ENCODE peak calls at places on chromosome 12, in eight cellular contexts. One of them, this sample, is unnamed.

GRCh38 chr12:25388216-25388615 is 137.5 kb upstream of the KRAS start:
- DNase-seq in gastrocnemius medialis: no peak
- DNase-seq in breast epithelium: no peak
- DNase-seq in suprapubic skin: no peak
- DNase-seq in stomach: no peak
- DNase-seq in heart left ventricle: no peak
- DNase-seq in Peyer's patch: peak
- DNase-seq in ovary: no peak
- DNase-seq in this sample: no peak

GRCh38 chr12:31339831-31340622 is 14.1 kb upstream of the SINHCAF start:
- DNase-seq in stomach: no peak
- DNase-seq in ovary: no peak
- DNase-seq in heart left ventricle: no peak
- DNase-seq in Peyer's patch: peak
- DNase-seq in suprapubic skin: no peak
- DNase-seq in breast epithelium: no peak
- DNase-seq in gastrocnemius medialis: no peak
- DNase-seq in this sample: no peak

GRCh38 chr12:53701518-53702264 is 25.6 kb downstream of the CALCOCO1 start:
- DNase-seq in heart left ventricle: peak
- DNase-seq in suprapubic skin: peak
- DNase-seq in breast epithelium: peak
- DNase-seq in Peyer's patch: peak
- DNase-seq in gastrocnemius medialis: peak
- DNase-seq in ovary: peak
- DNase-seq in stomach: peak
- DNase-seq in this sample: peak

GRCh38 chr12:54940695-54941315 is 43.8 kb downstream of the TESPA1 start:
- DNase-seq in heart left ventricle: no peak
- DNase-seq in suprapubic skin: no peak
- DNase-seq in gastrocnemius medialis: no peak
- DNase-seq in breast epithelium: no peak
- DNase-seq in Peyer's patch: no peak
- DNase-seq in stomach: no peak
- DNase-seq in ovary: no peak
- DNase-seq in this sample: no peak

GRCh38 chr12:41942355-41942754 is 202.3 kb downstream of the GXYLT1 start:
- DNase-seq in ovary: no peak
- DNase-seq in Peyer's patch: no peak
- DNase-seq in heart left ventricle: no peak
- DNase-seq in stomach: no peak
- DNase-seq in suprapubic skin: no peak
- DNase-seq in gastrocnemius medialis: no peak
- DNase-seq in breast epithelium: no peak
- DNase-seq in this sample: no peak

GRCh38 chr12:15801770-15802393 is 12.7 kb upstream of the EPS8 start:
- DNase-seq in suprapubic skin: no peak
- DNase-seq in stomach: no peak
- DNase-seq in Peyer's patch: peak
- DNase-seq in ovary: no peak
- DNase-seq in breast epithelium: no peak
- DNase-seq in gastrocnemius medialis: no peak
- DNase-seq in heart left ventricle: no peak
- DNase-seq in this sample: no peak

GRCh38 chr12:8995021-8995775 is 5.9 kb downstream of the KLRG1 start:
- DNase-seq in heart left ventricle: no peak
- DNase-seq in ovary: no peak
- DNase-seq in gastrocnemius medialis: no peak
- DNase-seq in suprapubic skin: no peak
- DNase-seq in Peyer's patch: no peak
- DNase-seq in stomach: no peak
- DNase-seq in breast epithelium: no peak
- DNase-seq in this sample: no peak

GRCh38 chr12:88188180-88188579 is 46.1 kb downstream of the TMTC3 start:
- DNase-seq in Peyer's patch: no peak
- DNase-seq in heart left ventricle: no peak
- DNase-seq in gastrocnemius medialis: no peak
- DNase-seq in stomach: no peak
- DNase-seq in suprapubic skin: no peak
- DNase-seq in breast epithelium: no peak
- DNase-seq in ovary: no peak
- DNase-seq in this sample: no peak

GRCh38 chr12:6603095-6603567 is 4.0 kb downstream of the CHD4 start:
- DNase-seq in breast epithelium: no peak
- DNase-seq in Peyer's patch: peak
- DNase-seq in stomach: no peak
- DNase-seq in gastrocnemius medialis: no peak
- DNase-seq in suprapubic skin: no peak
- DNase-seq in heart left ventricle: peak
- DNase-seq in ovary: no peak
- DNase-seq in this sample: peak

GRCh38 chr12:124607681-124608425 is 40.4 kb upstream of the NCOR2 start:
- DNase-seq in Peyer's patch: no peak
- DNase-seq in stomach: no peak
- DNase-seq in gastrocnemius medialis: no peak
- DNase-seq in heart left ventricle: no peak
- DNase-seq in suprapubic skin: no peak
- DNase-seq in ovary: no peak
- DNase-seq in breast epithelium: no peak
- DNase-seq in this sample: no peak

GRCh38 chr12:94074970-94075695 is 73.2 kb upstream of the PLXNC1 start:
- DNase-seq in Peyer's patch: peak
- DNase-seq in breast epithelium: peak
- DNase-seq in gastrocnemius medialis: peak
- DNase-seq in heart left ventricle: peak
- DNase-seq in ovary: peak
- DNase-seq in stomach: peak
- DNase-seq in suprapubic skin: no peak
- DNase-seq in this sample: peak

GRCh38 chr12:52010152-52010622 is 3.4 kb downstream of the TAMALIN start:
- DNase-seq in suprapubic skin: no peak
- DNase-seq in ovary: peak
- DNase-seq in breast epithelium: peak
- DNase-seq in heart left ventricle: peak
- DNase-seq in Peyer's patch: peak
- DNase-seq in gastrocnemius medialis: peak
- DNase-seq in stomach: peak
- DNase-seq in this sample: peak

GRCh38 chr12:1927751-1928351 is 9.4 kb upstream of the CACNA2D4 start:
- DNase-seq in suprapubic skin: peak
- DNase-seq in stomach: peak
- DNase-seq in Peyer's patch: peak
- DNase-seq in ovary: no peak
- DNase-seq in heart left ventricle: peak
- DNase-seq in breast epithelium: no peak
- DNase-seq in gastrocnemius medialis: no peak
- DNase-seq in this sample: no peak

GRCh38 chr12:32988982-32989381 is 92.4 kb upstream of the PKP2 start:
- DNase-seq in stomach: no peak
- DNase-seq in suprapubic skin: no peak
- DNase-seq in ovary: no peak
- DNase-seq in Peyer's patch: no peak
- DNase-seq in gastrocnemius medialis: no peak
- DNase-seq in breast epithelium: no peak
- DNase-seq in heart left ventricle: no peak
- DNase-seq in this sample: no peak

GRCh38 chr12:120051535-120051934 is 62.5 kb downstream of the BICDL1 start:
- DNase-seq in Peyer's patch: no peak
- DNase-seq in gastrocnemius medialis: no peak
- DNase-seq in ovary: no peak
- DNase-seq in heart left ventricle: no peak
- DNase-seq in stomach: no peak
- DNase-seq in breast epithelium: no peak
- DNase-seq in suprapubic skin: no peak
- DNase-seq in this sample: no peak

GRCh38 chr12:58654021-58654420 is 266.3 kb downstream of the LRIG3 start:
- DNase-seq in suprapubic skin: no peak
- DNase-seq in ovary: no peak
- DNase-seq in gastrocnemius medialis: no peak
- DNase-seq in Peyer's patch: no peak
- DNase-seq in stomach: no peak
- DNase-seq in heart left ventricle: no peak
- DNase-seq in breast epithelium: no peak
- DNase-seq in this sample: no peak

GRCh38 chr12:99153283-99153682 is 494.3 kb upstream of the GARIN6 start:
- DNase-seq in gastrocnemius medialis: no peak
- DNase-seq in stomach: no peak
- DNase-seq in heart left ventricle: no peak
- DNase-seq in suprapubic skin: no peak
- DNase-seq in breast epithelium: no peak
- DNase-seq in ovary: no peak
- DNase-seq in Peyer's patch: no peak
- DNase-seq in this sample: no peak

GRCh38 chr12:67751376-67751928 is 102.9 kb downstream of the DYRK2 start:
- DNase-seq in heart left ventricle: no peak
- DNase-seq in Peyer's patch: no peak
- DNase-seq in ovary: no peak
- DNase-seq in stomach: no peak
- DNase-seq in gastrocnemius medialis: no peak
- DNase-seq in breast epithelium: no peak
- DNase-seq in suprapubic skin: no peak
- DNase-seq in this sample: no peak

GRCh38 chr12:123058980-123059379 is 78.5 kb downstream of the ARL6IP4 start:
- DNase-seq in stomach: no peak
- DNase-seq in breast epithelium: no peak
- DNase-seq in Peyer's patch: no peak
- DNase-seq in gastrocnemius medialis: no peak
- DNase-seq in suprapubic skin: no peak
- DNase-seq in heart left ventricle: peak
- DNase-seq in ovary: peak
- DNase-seq in this sample: no peak

GRCh38 chr12:40010899-40011774 is 94.7 kb downstream of the SLC2A13 start:
- DNase-seq in suprapubic skin: no peak
- DNase-seq in ovary: no peak
- DNase-seq in gastrocnemius medialis: peak
- DNase-seq in Peyer's patch: peak
- DNase-seq in stomach: peak
- DNase-seq in heart left ventricle: peak
- DNase-seq in breast epithelium: no peak
- DNase-seq in this sample: peak

GRCh38 chr12:3770891-3771290 is 18.0 kb upstream of the CRACR2A start:
- DNase-seq in stomach: no peak
- DNase-seq in Peyer's patch: no peak
- DNase-seq in gastrocnemius medialis: no peak
- DNase-seq in ovary: no peak
- DNase-seq in heart left ventricle: no peak
- DNase-seq in breast epithelium: no peak
- DNase-seq in suprapubic skin: no peak
- DNase-seq in this sample: no peak

GRCh38 chr12:129673807-129674206 is 230.0 kb downstream of the TMEM132D start:
- DNase-seq in suprapubic skin: no peak
- DNase-seq in heart left ventricle: no peak
- DNase-seq in ovary: no peak
- DNase-seq in stomach: no peak
- DNase-seq in gastrocnemius medialis: no peak
- DNase-seq in breast epithelium: no peak
- DNase-seq in Peyer's patch: no peak
- DNase-seq in this sample: no peak

GRCh38 chr12:6927379-6927991 is at the start of gene ATN1:
- DNase-seq in heart left ventricle: peak
- DNase-seq in Peyer's patch: peak
- DNase-seq in stomach: peak
- DNase-seq in ovary: peak
- DNase-seq in gastrocnemius medialis: peak
- DNase-seq in breast epithelium: peak
- DNase-seq in suprapubic skin: no peak
- DNase-seq in this sample: peak

GRCh38 chr12:75991753-75992152 is 39.8 kb downstream of the PHLDA1 start:
- DNase-seq in breast epithelium: no peak
- DNase-seq in Peyer's patch: no peak
- DNase-seq in stomach: no peak
- DNase-seq in heart left ventricle: no peak
- DNase-seq in ovary: no peak
- DNase-seq in gastrocnemius medialis: no peak
- DNase-seq in suprapubic skin: no peak
- DNase-seq in this sample: no peak
- TF ChIP-seq CTCF in breast epithelium: no peak
- TF ChIP-seq CTCF in Peyer's patch: no peak
- TF ChIP-seq CTCF in stomach: no peak
- TF ChIP-seq CTCF in heart left ventricle: no peak
- TF ChIP-seq CTCF in ovary: no peak
- TF ChIP-seq CTCF in gastrocnemius medialis: no peak
- TF ChIP-seq CTCF in suprapubic skin: no peak
- TF ChIP-seq CTCF in this sample: no peak

GRCh38 chr12:109597795-109598427 is 24.3 kb downstream of the MVK start:
- DNase-seq in heart left ventricle: peak
- DNase-seq in gastrocnemius medialis: peak
- DNase-seq in ovary: peak
- DNase-seq in breast epithelium: peak
- DNase-seq in suprapubic skin: peak
- DNase-seq in stomach: peak
- DNase-seq in Peyer's patch: peak
- DNase-seq in this sample: peak
- TF ChIP-seq POLR2A in heart left ventricle: no peak
- TF ChIP-seq POLR2A in gastrocnemius medialis: no peak
- TF ChIP-seq POLR2A in ovary: no peak
- TF ChIP-seq POLR2A in breast epithelium: no peak
- TF ChIP-seq POLR2A in suprapubic skin: no peak
- TF ChIP-seq POLR2A in stomach: no peak
- TF ChIP-seq POLR2A in Peyer's patch: no peak
- TF ChIP-seq POLR2A in this sample: no peak

DNA sequence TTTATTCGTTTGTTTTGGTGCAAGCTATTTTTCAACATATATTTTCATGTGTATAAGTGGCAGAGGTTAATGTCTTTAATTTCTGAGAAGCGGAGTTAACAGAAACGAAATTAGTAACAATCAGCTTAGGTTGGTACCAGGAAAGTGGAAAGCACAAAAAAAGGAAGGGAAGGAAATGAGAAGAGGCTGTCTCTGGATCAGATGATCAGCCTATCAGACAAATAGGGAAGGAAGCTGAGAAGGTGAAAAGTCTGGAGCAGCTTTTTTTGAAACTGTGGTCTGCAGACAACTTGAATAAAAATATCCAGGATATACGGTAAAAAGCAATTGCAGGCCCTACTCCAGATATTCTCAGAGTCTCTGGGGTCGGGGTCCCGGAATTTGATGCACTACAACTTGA is 265.0 kb downstream of the SSPN start:
- DNase-seq in gastrocnemius medialis: no peak
- DNase-seq in breast epithelium: no peak
- DNase-seq in suprapubic skin: no peak
- DNase-seq in heart left ventricle: no peak
- DNase-seq in Peyer's patch: no peak
- DNase-seq in ovary: no peak
- DNase-seq in stomach: no peak
- DNase-seq in this sample: no peak
- TF ChIP-seq CTCF in gastrocnemius medialis: no peak
- TF ChIP-seq CTCF in breast epithelium: no peak
- TF ChIP-seq CTCF in suprapubic skin: no peak
- TF ChIP-seq CTCF in heart left ventricle: no peak
- TF ChIP-seq CTCF in Peyer's patch: no peak
- TF ChIP-seq CTCF in ovary: no peak
- TF ChIP-seq CTCF in stomach: no peak
- TF ChIP-seq CTCF in this sample: no peak

DNA sequence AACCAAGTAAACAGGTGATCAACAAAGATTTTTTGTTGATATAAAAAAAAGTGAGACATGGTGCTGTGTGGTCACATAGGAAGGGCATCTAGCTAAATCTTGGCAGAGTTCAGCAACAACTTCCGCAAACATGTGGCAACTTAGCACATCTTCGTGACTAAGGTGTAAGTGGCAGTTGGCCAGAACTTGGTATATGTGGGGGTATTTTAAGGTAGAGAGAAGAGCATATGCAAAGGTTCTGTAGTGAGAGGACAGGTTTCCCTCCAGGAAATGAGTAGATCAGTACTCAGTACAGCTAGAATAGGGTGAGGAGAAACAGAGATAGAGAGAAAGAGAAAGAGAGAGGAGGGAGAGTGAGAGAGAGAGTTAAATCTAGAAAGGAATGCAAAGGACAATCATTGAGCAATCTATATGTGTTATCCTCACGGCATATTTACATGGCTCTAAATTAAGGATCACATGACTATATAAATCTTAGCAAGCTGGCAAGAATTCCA is 227.7 kb upstream of the HMGA2 start:
- DNase-seq in heart left ventricle: no peak
- DNase-seq in suprapubic skin: no peak
- DNase-seq in gastrocnemius medialis: no peak
- DNase-seq in Peyer's patch: no peak
- DNase-seq in breast epithelium: no peak
- DNase-seq in stomach: no peak
- DNase-seq in ovary: no peak
- DNase-seq in this sample: no peak
- TF ChIP-seq POLR2A in heart left ventricle: no peak
- TF ChIP-seq POLR2A in suprapubic skin: no peak
- TF ChIP-seq POLR2A in gastrocnemius medialis: no peak
- TF ChIP-seq POLR2A in Peyer's patch: no peak
- TF ChIP-seq POLR2A in breast epithelium: no peak
- TF ChIP-seq POLR2A in stomach: no peak
- TF ChIP-seq POLR2A in ovary: no peak
- TF ChIP-seq POLR2A in this sample: no peak